ENCODE peak calls at places on chromosomes 6 and 20, in eight cellular contexts. One of them, this sample, is unnamed.

GRCh38 chr6:20696676-20697075 is 162.4 kb downstream of the CDKAL1 start:
- DNase-seq in mesenchymal stem cell: peak
- DNase-seq in AG04450: peak
- DNase-seq in GM19239: no peak
- DNase-seq in globus pallidus: no peak
- DNase-seq in T-cell: no peak
- DNase-seq in uterus: no peak
- DNase-seq in EL: peak
- DNase-seq in this sample: no peak

GRCh38 chr6:159422041-159422984 is 253.1 kb downstream of the FNDC1 start:
- DNase-seq in mesenchymal stem cell: no peak
- DNase-seq in AG04450: no peak
- DNase-seq in GM19239: no peak
- DNase-seq in globus pallidus: peak
- DNase-seq in T-cell: no peak
- DNase-seq in uterus: no peak
- DNase-seq in EL: no peak
- DNase-seq in this sample: no peak

GRCh38 chr6:119355157-119355556 is 5.6 kb upstream of the MAN1A1 start:
- DNase-seq in mesenchymal stem cell: no peak
- DNase-seq in AG04450: no peak
- DNase-seq in GM19239: no peak
- DNase-seq in globus pallidus: no peak
- DNase-seq in T-cell: no peak
- DNase-seq in uterus: no peak
- DNase-seq in EL: no peak
- DNase-seq in this sample: no peak

GRCh38 chr20:59525500-59526241 is 78.7 kb upstream of the PHACTR3 start:
- DNase-seq in mesenchymal stem cell: peak
- DNase-seq in AG04450: no peak
- DNase-seq in GM19239: peak
- DNase-seq in globus pallidus: peak
- DNase-seq in T-cell: no peak
- DNase-seq in uterus: peak
- DNase-seq in EL: peak
- DNase-seq in this sample: no peak

GRCh38 chr20:30815577-30816181 is 441.8 kb upstream of the DEFB115 start:
- DNase-seq in mesenchymal stem cell: no peak
- DNase-seq in AG04450: no peak
- DNase-seq in GM19239: no peak
- DNase-seq in globus pallidus: no peak
- DNase-seq in T-cell: no peak
- DNase-seq in uterus: no peak
- DNase-seq in EL: no peak
- DNase-seq in this sample: no peak

GRCh38 chr6:135280375-135281136 is 99.4 kb downstream of the MYB start:
- DNase-seq in mesenchymal stem cell: peak
- DNase-seq in AG04450: peak
- DNase-seq in GM19239: no peak
- DNase-seq in globus pallidus: no peak
- DNase-seq in T-cell: no peak
- DNase-seq in uterus: no peak
- DNase-seq in EL: peak
- DNase-seq in this sample: peak

GRCh38 chr20:31605902-31606677 is 1.0 kb downstream of the ID1 start:
- DNase-seq in mesenchymal stem cell: peak
- DNase-seq in AG04450: no peak
- DNase-seq in GM19239: no peak
- DNase-seq in globus pallidus: no peak
- DNase-seq in T-cell: no peak
- DNase-seq in uterus: no peak
- DNase-seq in EL: no peak
- DNase-seq in this sample: peak

GRCh38 chr6:99132026-99132425 is 184.3 kb upstream of the FBXL4 start:
- DNase-seq in mesenchymal stem cell: no peak
- DNase-seq in AG04450: no peak
- DNase-seq in GM19239: no peak
- DNase-seq in globus pallidus: no peak
- DNase-seq in T-cell: no peak
- DNase-seq in uterus: no peak
- DNase-seq in EL: no peak
- DNase-seq in this sample: no peak

GRCh38 chr6:113842165-113842564 is 15.0 kb upstream of the MARCKS start:
- DNase-seq in mesenchymal stem cell: peak
- DNase-seq in AG04450: no peak
- DNase-seq in GM19239: no peak
- DNase-seq in globus pallidus: no peak
- DNase-seq in T-cell: no peak
- DNase-seq in uterus: no peak
- DNase-seq in EL: peak
- DNase-seq in this sample: no peak

GRCh38 chr20:4130404-4131189 is 115.2 kb upstream of the RNF24 start:
- DNase-seq in mesenchymal stem cell: peak
- DNase-seq in AG04450: no peak
- DNase-seq in GM19239: no peak
- DNase-seq in globus pallidus: no peak
- DNase-seq in T-cell: no peak
- DNase-seq in uterus: no peak
- DNase-seq in EL: peak
- DNase-seq in this sample: no peak

GRCh38 chr20:45154183-45154582 is 20.5 kb upstream of the PI3 start:
- DNase-seq in mesenchymal stem cell: no peak
- DNase-seq in AG04450: no peak
- DNase-seq in GM19239: no peak
- DNase-seq in globus pallidus: no peak
- DNase-seq in T-cell: no peak
- DNase-seq in uterus: no peak
- DNase-seq in EL: no peak
- DNase-seq in this sample: no peak

GRCh38 chr6:113971786-113972185 is 838 bp upstream of the HDAC2 start:
- DNase-seq in mesenchymal stem cell: peak
- DNase-seq in AG04450: no peak
- DNase-seq in GM19239: no peak
- DNase-seq in globus pallidus: peak
- DNase-seq in T-cell: no peak
- DNase-seq in uterus: no peak
- DNase-seq in EL: no peak
- DNase-seq in this sample: no peak

GRCh38 chr6:35145757-35146156 is 4.6 kb upstream of the TCP11 start:
- DNase-seq in mesenchymal stem cell: no peak
- DNase-seq in AG04450: no peak
- DNase-seq in GM19239: no peak
- DNase-seq in globus pallidus: no peak
- DNase-seq in T-cell: no peak
- DNase-seq in uterus: no peak
- DNase-seq in EL: no peak
- DNase-seq in this sample: no peak